ENCODE peak calls at places on chromosome 1, in six cellular contexts. G is nucleus accumbens; L is ureter; T is AG08395; J is lung; S is stimulated activated CD4-positive, alpha-beta T cell treated with anti-CD3 and anti-CD28 coated beads, Interleukin-1b, Interleukin-23, amount 100 ng/mL, for 24 hours. V is an unnamed sample.

GRCh38 chr1:20395255-20395654 is 90.8 kb downstream of the CAMK2N1 start:
- DNase-seq in G (no peak), L (no peak), T (no peak), J (no peak), S (no peak), V (no peak)

GRCh38 chr1:193707271-193708015 is 521.0 kb upstream of the B3GALT2 start:
- DNase-seq in G (no peak), L (no peak), T (no peak), J (no peak), S (no peak), V (no peak)

GRCh38 chr1:199029855-199030254 is 391.0 kb downstream of the PTPRC start:
- DNase-seq in G (no peak), L (no peak), T (peak), J (no peak), S (no peak), V (no peak)

GRCh38 chr1:68570859-68571258 is 74.0 kb upstream of the DEPDC1 start:
- DNase-seq in G (no peak), L (no peak), T (no peak), J (no peak), S (no peak), V (no peak)

GRCh38 chr1:239872554-239872953 is 219.1 kb upstream of the FMN2 start:
- DNase-seq in G (no peak), L (no peak), T (no peak), J (no peak), S (no peak), V (no peak)

GRCh38 chr1:200139661-200140250 is 112.2 kb downstream of the NR5A2 start:
- DNase-seq in G (no peak), L (no peak), T (peak), J (no peak), S (no peak), V (no peak)

GRCh38 chr1:183480971-183481431 is 8.7 kb downstream of the SMG7 start:
- DNase-seq in G (no peak), L (no peak), T (peak), J (no peak), S (no peak), V (no peak)

GRCh38 chr1:84885469-84885868 is 7.5 kb downstream of the LPAR3 start:
- DNase-seq in G (no peak), L (no peak), T (no peak), J (no peak), S (no peak), V (no peak)

GRCh38 chr1:98677288-98677687 is 15.8 kb downstream of the SNX7 start:
- DNase-seq in G (no peak), L (no peak), T (peak), J (no peak), S (no peak), V (no peak)

V was measured in right atrium auricular region.